ENCODE peak calls at places on chromosomes 7 and 10, in ten cellular contexts. E is IMR-90, P is body of pancreas, X is A549, U is Peyer's patch, K is tibial nerve, C is ovary, O is breast epithelium, J is right lobe of liver, R is gastrocnemius medialis. Q is an unnamed sample.

GRCh38 chr7:99289185-99289584 is 16.5 kb downstream of the MYH16 start:
- DNase-seq in E (no peak), P (no peak), X (no peak), U (no peak), K (no peak), C (no peak), O (no peak), J (no peak), R (no peak), Q (no peak)

GRCh38 chr10:68516766-68517165 is 10.6 kb downstream of the SLC25A16 start:
- DNase-seq in E (peak; percentile 87), P (no peak), X (no peak), U (no peak), K (no peak), C (no peak), O (no peak), J (no peak), R (no peak), Q (no peak)

GRCh38 chr7:76260171-76260703 is 42.2 kb upstream of the HSPB1 start:
- DNase-seq in E (no peak), P (no peak), X (no peak), U (no peak), K (no peak), C (peak; percentile 42), O (no peak), J (no peak), R (no peak), Q (no peak)

GRCh38 chr10:69901623-69902505 is 100.2 kb downstream of the COL13A1 start:
- DNase-seq in E (peak; percentile 60), P (peak; percentile 35), X (peak; percentile 96), U (peak; percentile 76), K (peak; percentile 39), C (peak; percentile 66), O (no peak), J (peak; percentile 74), R (peak; percentile 46), Q (peak; percentile 47)

GRCh38 chr10:97830064-97830463 is 19.6 kb upstream of the GOLGA7B start:
- DNase-seq in E (no peak), P (peak; percentile 39), X (no peak), U (peak; percentile 8), K (no peak), C (no peak), O (no peak), J (no peak), R (no peak), Q (no peak)

GRCh38 chr10:72126184-72126871 is 38.0 kb upstream of the SPOCK2 start:
- DNase-seq in E (peak; percentile 75), P (no peak), X (peak; percentile 58), U (no peak), K (no peak), C (no peak), O (no peak), J (no peak), R (no peak), Q (no peak)

GRCh38 chr10:124992462-124993344 is 50.8 kb downstream of the ZRANB1 start:
- DNase-seq in E (peak; percentile 63), P (peak; percentile 77), X (no peak), U (no peak), K (peak; percentile 94), C (peak; percentile 93), O (no peak), J (peak; percentile 72), R (no peak), Q (peak; percentile 82)

GRCh38 chr7:135233570-135233969 is at the start of gene STRA8:
- DNase-seq in E (no peak), P (no peak), X (no peak), U (no peak), K (no peak), C (no peak), O (no peak), J (no peak), R (no peak), Q (no peak)

GRCh38 chr10:21369697-21370096 is 155.8 kb downstream of the SKIDA1 start:
- DNase-seq in E (peak; percentile 46), P (no peak), X (no peak), U (no peak), K (no peak), C (no peak), O (no peak), J (no peak), R (no peak), Q (no peak)

GRCh38 chr7:116341222-116341907 is 131.0 kb downstream of the TES start:
- DNase-seq in E (no peak), P (no peak), X (no peak), U (no peak), K (no peak), C (no peak), O (no peak), J (no peak), R (no peak), Q (no peak)

GRCh38 chr7:4840097-4840501 is 21.7 kb downstream of the PAPOLB start:
- DNase-seq in E (no peak), P (no peak), X (no peak), U (no peak), K (no peak), C (no peak), O (peak; percentile 44), J (no peak), R (no peak), Q (no peak)

GRCh38 chr7:42661312-42661711 is 250.6 kb downstream of the C7orf25 start:
- DNase-seq in E (no peak), P (no peak), X (no peak), U (no peak), K (no peak), C (no peak), O (no peak), J (no peak), R (no peak), Q (no peak)

GRCh38 chr7:69211739-69212138 is 386.5 kb upstream of the AUTS2 start:
- DNase-seq in E (no peak), P (no peak), X (no peak), U (no peak), K (no peak), C (no peak), O (no peak), J (no peak), R (no peak), Q (no peak)

GRCh38 chr10:8039323-8039922 is 15.1 kb upstream of the GATA3 start:
- DNase-seq in E (no peak), P (no peak), X (no peak), U (no peak), K (no peak), C (no peak), O (no peak), J (no peak), R (no peak), Q (no peak)

GRCh38 chr7:50653997-50654425 is 88.8 kb upstream of the DDC start:
- DNase-seq in E (peak; percentile 20), P (peak; percentile 9), X (no peak), U (no peak), K (peak; percentile 79), C (peak; percentile 61), O (no peak), J (no peak), R (peak; percentile 88), Q (peak; percentile 90)

GRCh38 chr7:111091623-111092370 is 870 bp downstream of the LRRN3 start:
- DNase-seq in E (no peak), P (no peak), X (no peak), U (no peak), K (no peak), C (no peak), O (no peak), J (no peak), R (no peak), Q (no peak)

GRCh38 chr10:32055478-32056135 is 618 bp downstream of the KIF5B start:
- DNase-seq in E (peak; percentile 41), P (peak; percentile 64), X (peak; percentile 50), U (peak; percentile 79), K (peak; percentile 45), C (peak; percentile 75), O (peak; percentile 76), J (peak; percentile 83), R (peak; percentile 49), Q (peak; percentile 56)
- TF ChIP-seq CTCF in E (no peak), P (peak; percentile 18), X (no peak), U (no peak), K (no peak), C (no peak), O (no peak), J (no peak), R (no peak), Q (no peak)

DNA sequence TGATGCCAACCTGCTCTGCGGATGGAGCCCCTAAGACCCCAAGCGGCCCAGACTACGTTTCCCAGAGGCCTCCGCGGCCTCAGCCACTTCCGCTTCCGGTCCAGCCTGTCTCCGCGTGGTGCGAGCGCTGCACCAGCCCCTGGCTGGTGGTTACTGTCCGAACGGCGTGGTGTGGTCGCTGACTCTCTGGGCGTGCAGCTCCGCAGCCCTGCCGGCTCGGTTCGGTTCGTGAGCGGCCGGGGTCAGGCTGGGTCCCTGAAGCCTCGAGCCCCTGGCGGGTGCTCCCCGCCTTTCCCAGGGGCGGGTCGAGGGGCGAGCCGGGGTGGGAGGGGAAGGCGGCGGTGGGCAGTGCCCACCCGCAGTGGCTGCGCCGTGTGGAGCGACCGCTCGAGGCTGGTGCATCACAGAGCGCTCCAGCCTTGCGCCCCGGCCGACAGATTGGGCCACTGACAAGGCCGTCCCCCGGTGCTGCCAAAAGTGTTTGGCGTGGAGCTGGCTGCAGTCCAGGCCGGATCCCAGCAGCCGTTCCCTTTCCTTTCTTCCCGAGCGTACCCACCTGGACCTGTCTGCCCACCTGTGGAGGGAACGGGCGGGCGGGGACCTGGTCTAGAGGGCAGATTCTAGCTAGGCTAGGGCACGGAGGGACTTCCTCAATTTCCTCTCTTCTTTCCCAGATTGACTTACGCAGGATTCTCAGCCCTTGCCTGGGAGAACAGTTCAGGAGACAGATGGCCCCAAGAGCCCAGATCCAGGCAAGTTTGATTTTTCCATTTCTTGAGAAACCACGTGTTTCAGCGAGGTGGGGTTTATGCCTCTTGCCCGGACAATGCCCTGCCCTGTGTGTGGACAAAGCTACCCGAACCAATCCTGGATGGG is at the start of gene ZNF485:
- DNase-seq in E (peak; percentile 64), P (peak; percentile 66), X (peak; percentile 58), U (peak; percentile 71), K (peak; percentile 22), C (peak; percentile 83), O (peak; percentile 61), J (peak; percentile 84), R (peak; percentile 35), Q (peak; percentile 62)
- TF ChIP-seq POLR2A in E (no peak), P (peak; percentile 44), X (peak; percentile 73), U (peak; percentile 16), K (peak; percentile 23), C (no peak), O (no peak), J (peak; percentile 17), R (peak; percentile 28), Q (no peak)

DNA sequence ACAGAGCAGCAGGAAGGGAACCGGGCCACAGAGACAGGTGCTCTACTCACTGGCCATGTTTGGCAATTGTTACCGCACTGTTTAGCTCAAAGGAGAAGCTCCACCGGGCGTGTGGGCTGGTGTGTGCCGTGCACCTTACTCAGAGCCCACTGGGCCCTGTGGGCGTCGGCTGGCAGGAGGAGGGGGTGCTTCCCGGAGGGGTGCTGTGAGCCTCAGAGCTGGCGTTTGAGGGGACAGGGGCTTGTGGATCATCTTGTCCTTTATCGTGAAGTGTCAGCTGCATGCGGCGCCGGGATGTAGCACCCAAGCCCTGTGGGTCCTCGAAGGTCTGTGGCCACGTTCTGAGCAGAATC is 205.8 kb downstream of the DNAJB6 start:
- DNase-seq in E (no peak), P (no peak), X (no peak), U (peak; percentile 20), K (no peak), C (no peak), O (no peak), J (peak; percentile 39), R (no peak), Q (no peak)
- TF ChIP-seq CTCF in E (no peak), P (no peak), X (no peak), U (no peak), K (no peak), C (no peak), O (no peak), J (no peak), R (no peak), Q (no peak)

GRCh38 chr7:151115836-151116418 is 29.7 kb downstream of the AGAP3 start:
- DNase-seq in E (no peak), P (peak; percentile 52), X (no peak), U (peak; percentile 60), K (no peak), C (no peak), O (no peak), J (no peak), R (no peak), Q (no peak)
- TF ChIP-seq POLR2A in E (no peak), P (no peak), X (no peak), U (no peak), K (no peak), C (no peak), O (no peak), J (no peak), R (no peak), Q (no peak)

Q was measured in uterus.